ENCODE peak calls at places on chromosomes 7 and 10, in ten cellular contexts. I, G, U, D, E, L, J, A, R and K are unnamed samples.

GRCh38 chr7:75686551-75686950 is 52.2 kb downstream of the HIP1 start:
- DNase-seq in I (no peak), G (no peak), U (no peak), D (no peak), E (no peak), L (no peak), J (no peak), A (no peak), R (no peak), K (no peak)

GRCh38 chr10:119595715-119596515 is 849 bp downstream of the TIAL1 start:
- DNase-seq in I (peak), G (peak), U (peak), D (peak), E (peak), L (no peak), J (no peak), A (peak), R (peak), K (peak)

GRCh38 chr10:98340261-98340675 is 72.3 kb upstream of the LOXL4 start:
- DNase-seq in I (no peak), G (no peak), U (peak), D (no peak), E (no peak), L (no peak), J (peak), A (no peak), R (no peak), K (no peak)

GRCh38 chr10:68367121-68367520 is 34.4 kb upstream of the PBLD start:
- DNase-seq in I (no peak), G (no peak), U (peak), D (no peak), E (no peak), L (no peak), J (no peak), A (no peak), R (no peak), K (no peak)

GRCh38 chr10:944034-944831 is 12.7 kb upstream of the LARP4B start:
- DNase-seq in I (no peak), G (peak), U (peak), D (no peak), E (peak), L (peak), J (no peak), A (no peak), R (no peak), K (no peak)

GRCh38 chr7:94888542-94888941 is 18.9 kb upstream of the PPP1R9A start:
- DNase-seq in I (peak), G (peak), U (peak), D (peak), E (peak), L (no peak), J (no peak), A (no peak), R (no peak), K (no peak)

GRCh38 chr10:61000769-61001730 is 57.1 kb upstream of the RHOBTB1 start:
- DNase-seq in I (peak), G (peak), U (no peak), D (peak), E (peak), L (no peak), J (no peak), A (peak), R (peak), K (peak)

GRCh38 chr10:86178401-86179142 is 188.0 kb downstream of the GRID1 start:
- DNase-seq in I (peak), G (no peak), U (no peak), D (no peak), E (no peak), L (no peak), J (no peak), A (peak), R (no peak), K (peak)

GRCh38 chr7:111210996-111211395 is 120.1 kb downstream of the LRRN3 start:
- DNase-seq in I (no peak), G (no peak), U (peak), D (no peak), E (no peak), L (no peak), J (no peak), A (no peak), R (no peak), K (no peak)

GRCh38 chr7:99267530-99268360 is 4.9 kb upstream of the MYH16 start:
- DNase-seq in I (no peak), G (no peak), U (peak), D (no peak), E (peak), L (peak), J (no peak), A (no peak), R (no peak), K (no peak)

GRCh38 chr7:67729771-67730170 is 733.1 kb downstream of the TYW1 start:
- DNase-seq in I (no peak), G (no peak), U (no peak), D (no peak), E (no peak), L (no peak), J (no peak), A (no peak), R (no peak), K (no peak)

GRCh38 chr10:69866246-69866687 is 64.6 kb downstream of the COL13A1 start:
- DNase-seq in I (no peak), G (no peak), U (no peak), D (no peak), E (no peak), L (no peak), J (no peak), A (no peak), R (no peak), K (no peak)

GRCh38 chr7:68432585-68432984 is 1165.7 kb upstream of the AUTS2 start:
- DNase-seq in I (no peak), G (no peak), U (no peak), D (no peak), E (no peak), L (no peak), J (no peak), A (no peak), R (no peak), K (no peak)

GRCh38 chr10:77305650-77306632 is 331.7 kb downstream of the KCNMA1 start:
- DNase-seq in I (no peak), G (no peak), U (peak), D (no peak), E (no peak), L (no peak), J (no peak), A (no peak), R (no peak), K (no peak)

GRCh38 chr10:77004917-77005564 is 632.6 kb downstream of the KCNMA1 start:
- DNase-seq in I (peak), G (no peak), U (peak), D (peak), E (peak), L (peak), J (no peak), A (peak), R (peak), K (peak)

GRCh38 chr7:27156508-27156898 is at the start of gene HOXA7:
- DNase-seq in I (peak), G (peak), U (no peak), D (peak), E (peak), L (no peak), J (no peak), A (no peak), R (no peak), K (peak)

GRCh38 chr7:5630670-5631069 is 150.8 kb downstream of the RNF216 start:
- DNase-seq in I (no peak), G (no peak), U (no peak), D (no peak), E (no peak), L (no peak), J (no peak), A (no peak), R (no peak), K (no peak)

GRCh38 chr10:120750167-120750566 is 101.0 kb upstream of the WDR11 start:
- DNase-seq in I (no peak), G (no peak), U (no peak), D (no peak), E (no peak), L (no peak), J (no peak), A (no peak), R (no peak), K (no peak)

GRCh38 chr10:49647985-49648795 is 31.3 kb upstream of the C10orf53 start:
- DNase-seq in I (no peak), G (no peak), U (no peak), D (no peak), E (no peak), L (no peak), J (no peak), A (no peak), R (no peak), K (no peak)

GRCh38 chr7:96995406-96996110 is 9.8 kb upstream of the DLX6 start:
- DNase-seq in I (no peak), G (no peak), U (no peak), D (no peak), E (no peak), L (no peak), J (no peak), A (no peak), R (peak), K (no peak)

GRCh38 chr7:139916717-139917395 is 87.8 kb downstream of the TBXAS1 start:
- DNase-seq in I (no peak), G (peak), U (no peak), D (no peak), E (no peak), L (no peak), J (peak), A (no peak), R (peak), K (no peak)

GRCh38 chr10:58322072-58322834 is 12.6 kb upstream of the UBE2D1 start:
- DNase-seq in I (no peak), G (peak), U (peak), D (peak), E (no peak), L (no peak), J (no peak), A (no peak), R (no peak), K (no peak)

GRCh38 chr10:73493781-73494180 is 2.0 kb downstream of the PPP3CB start:
- DNase-seq in I (no peak), G (no peak), U (peak), D (no peak), E (no peak), L (no peak), J (no peak), A (no peak), R (no peak), K (no peak)

GRCh38 chr10:113053881-113054280 is 103.8 kb downstream of the TCF7L2 start:
- DNase-seq in I (peak), G (no peak), U (peak), D (no peak), E (no peak), L (no peak), J (no peak), A (peak), R (no peak), K (no peak)

DNA sequence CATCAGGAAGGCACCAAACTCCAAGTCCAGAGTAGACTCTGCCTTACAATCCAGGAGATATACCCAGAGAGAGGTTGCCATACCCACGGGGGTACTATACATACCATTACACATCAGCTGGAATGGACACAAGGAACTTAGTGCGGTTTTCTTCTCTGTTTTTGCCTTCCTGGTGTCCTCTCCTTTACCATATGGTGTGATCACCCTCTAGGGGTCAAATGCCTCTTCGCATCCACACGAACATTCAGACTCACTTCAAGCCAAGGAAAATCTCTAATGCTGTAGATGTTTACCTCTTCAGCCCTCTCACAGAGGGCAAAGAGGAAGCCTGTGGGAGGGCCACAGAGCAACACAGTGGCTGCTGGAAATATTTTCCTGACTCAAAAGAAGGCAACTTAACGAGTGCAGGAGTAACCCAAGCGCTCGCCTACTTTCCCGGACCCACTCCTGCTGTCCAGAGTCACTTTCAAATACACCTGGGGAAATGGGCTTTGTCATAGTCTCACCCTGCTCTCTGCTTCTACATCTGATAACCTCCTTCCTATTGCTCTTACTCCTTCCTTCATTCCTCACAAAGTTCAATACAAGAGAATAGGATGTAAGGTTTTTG is 220.7 kb downstream of the C7orf25 start:
- DNase-seq in I (peak), G (peak), U (peak), D (peak), E (peak), L (peak), J (no peak), A (peak), R (no peak), K (peak)
- TF ChIP-seq CTCF in I (peak), G (peak), U (peak), D (no peak), E (peak), L (peak), J (peak), A (peak), R (peak), K (peak)

GRCh38 chr7:44749992-44750391 is 1.3 kb downstream of the ZMIZ2 start:
- DNase-seq in I (no peak), G (no peak), U (no peak), D (no peak), E (no peak), L (no peak), J (no peak), A (no peak), R (no peak), K (no peak)
- TF ChIP-seq CTCF in I (no peak), G (no peak), U (no peak), D (no peak), E (no peak), L (no peak), J (no peak), A (no peak), R (no peak), K (no peak)

GRCh38 chr7:151125459-151125834 is 39.2 kb downstream of the AGAP3 start:
- DNase-seq in I (peak), G (peak), U (no peak), D (peak), E (no peak), L (no peak), J (no peak), A (peak), R (no peak), K (peak)
- TF ChIP-seq CTCF in I (peak), G (peak), U (peak), D (peak), E (no peak), L (no peak), J (no peak), A (no peak), R (no peak), K (no peak)

DNA sequence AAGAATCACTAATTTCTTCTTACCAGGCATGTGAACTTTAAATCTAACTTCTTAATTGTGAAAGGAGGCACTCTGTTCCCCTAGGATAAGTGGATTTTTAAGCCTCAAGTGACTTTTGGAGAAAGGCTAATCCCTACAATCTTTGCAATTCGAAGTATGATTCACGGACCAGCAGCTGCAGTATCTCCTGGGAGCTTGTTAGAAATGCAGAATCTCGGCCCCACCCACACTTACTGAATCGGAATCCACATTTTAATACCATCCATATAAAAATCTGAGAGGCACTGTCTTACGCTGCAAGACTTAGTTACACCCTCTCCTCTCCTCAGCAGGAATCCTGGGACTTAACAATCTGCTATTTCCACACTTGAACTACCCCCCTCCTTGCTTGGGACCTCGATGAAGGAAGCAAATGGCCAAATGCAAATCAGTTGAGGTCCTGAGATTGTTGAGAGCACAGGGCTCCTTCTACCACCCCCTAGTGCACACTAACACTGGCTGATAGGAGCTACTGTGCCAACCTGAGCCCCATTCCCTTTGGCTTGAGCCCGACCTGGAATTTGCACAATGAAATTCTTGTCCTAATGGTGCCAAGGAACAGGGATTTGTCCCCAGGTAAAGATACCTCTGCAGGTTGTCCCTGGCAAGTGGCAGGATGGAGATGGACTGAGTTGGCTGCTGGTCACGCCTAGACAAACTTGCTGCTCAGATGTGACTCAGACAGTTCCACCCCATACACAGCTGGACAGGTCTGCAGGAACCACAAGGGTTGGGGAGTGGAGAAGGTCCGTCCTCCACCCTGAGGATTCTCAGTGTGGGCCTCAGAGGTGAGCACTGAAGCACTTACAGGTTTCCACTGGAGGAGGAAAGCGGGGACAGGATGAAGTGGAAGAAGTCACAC is 20.8 kb downstream of the ITPRIP start:
- DNase-seq in I (no peak), G (no peak), U (peak), D (no peak), E (no peak), L (no peak), J (no peak), A (no peak), R (no peak), K (no peak)
- TF ChIP-seq CTCF in I (peak), G (no peak), U (no peak), D (no peak), E (no peak), L (no peak), J (peak), A (no peak), R (no peak), K (no peak)

GRCh38 chr10:79492839-79493238 is 19.5 kb upstream of the EIF5AL1 start:
- DNase-seq in I (no peak), G (no peak), U (no peak), D (no peak), E (no peak), L (no peak), J (no peak), A (no peak), R (no peak), K (no peak)
- TF ChIP-seq CTCF in I (no peak), G (no peak), U (no peak), D (no peak), E (no peak), L (no peak), J (no peak), A (no peak), R (no peak), K (no peak)